ENCODE peak calls at places on chromosome 18, in nine cellular contexts. One of them, this sample, is unnamed.
A peak's percentile ranks its signal among the peaks of the same experiment; 100 is the strongest.

GRCh38 chr18:6731197-6731596 is 1.7 kb downstream of the ARHGAP28 start:
- DNase-seq in left ventricle myocardium inferior: no peak
- DNase-seq in MCF 10A: peak; percentile 79
- DNase-seq in hippocampal formation: no peak
- DNase-seq in bronchial epithelial cell: peak; percentile 71
- DNase-seq in activated naive CD4-positive, alpha-beta T cell: no peak
- DNase-seq in activated CD8-positive, alpha-beta memory T cell treated with anti-CD3 and anti-CD28 coated beads, Interleukin-2, amount 50 U/mL, for 4 hours: no peak
- DNase-seq in NCI-H1048: no peak
- DNase-seq in retina: no peak
- DNase-seq in this sample: no peak

GRCh38 chr18:25686960-25687520 is 335.1 kb upstream of the ZNF521 start:
- DNase-seq in bronchial epithelial cell: no peak
- DNase-seq in activated naive CD4-positive, alpha-beta T cell: no peak
- DNase-seq in hippocampal formation: no peak
- DNase-seq in activated CD8-positive, alpha-beta memory T cell treated with anti-CD3 and anti-CD28 coated beads, Interleukin-2, amount 50 U/mL, for 4 hours: no peak
- DNase-seq in retina: no peak
- DNase-seq in MCF 10A: no peak
- DNase-seq in NCI-H1048: no peak
- DNase-seq in left ventricle myocardium inferior: no peak
- DNase-seq in this sample: no peak

GRCh38 chr18:59983506-59983905 is 83.7 kb downstream of the PMAIP1 start:
- DNase-seq in retina: no peak
- DNase-seq in bronchial epithelial cell: no peak
- DNase-seq in left ventricle myocardium inferior: no peak
- DNase-seq in activated CD8-positive, alpha-beta memory T cell treated with anti-CD3 and anti-CD28 coated beads, Interleukin-2, amount 50 U/mL, for 4 hours: no peak
- DNase-seq in activated naive CD4-positive, alpha-beta T cell: no peak
- DNase-seq in hippocampal formation: no peak
- DNase-seq in NCI-H1048: no peak
- DNase-seq in MCF 10A: no peak
- DNase-seq in this sample: peak; percentile 37

GRCh38 chr18:10833656-10834055 is 307.8 kb downstream of the NAPG start:
- DNase-seq in MCF 10A: no peak
- DNase-seq in retina: no peak
- DNase-seq in NCI-H1048: no peak
- DNase-seq in left ventricle myocardium inferior: no peak
- DNase-seq in hippocampal formation: no peak
- DNase-seq in activated naive CD4-positive, alpha-beta T cell: no peak
- DNase-seq in activated CD8-positive, alpha-beta memory T cell treated with anti-CD3 and anti-CD28 coated beads, Interleukin-2, amount 50 U/mL, for 4 hours: no peak
- DNase-seq in bronchial epithelial cell: no peak
- DNase-seq in this sample: no peak

GRCh38 chr18:12885500-12885899 is 1.5 kb upstream of the PTPN2 start:
- DNase-seq in activated CD8-positive, alpha-beta memory T cell treated with anti-CD3 and anti-CD28 coated beads, Interleukin-2, amount 50 U/mL, for 4 hours: no peak
- DNase-seq in bronchial epithelial cell: no peak
- DNase-seq in left ventricle myocardium inferior: no peak
- DNase-seq in activated naive CD4-positive, alpha-beta T cell: no peak
- DNase-seq in hippocampal formation: no peak
- DNase-seq in retina: no peak
- DNase-seq in MCF 10A: no peak
- DNase-seq in NCI-H1048: no peak
- DNase-seq in this sample: no peak

GRCh38 chr18:69686861-69687260 is 260.8 kb downstream of the CD226 start:
- DNase-seq in hippocampal formation: no peak
- DNase-seq in retina: no peak
- DNase-seq in activated naive CD4-positive, alpha-beta T cell: no peak
- DNase-seq in NCI-H1048: no peak
- DNase-seq in bronchial epithelial cell: no peak
- DNase-seq in left ventricle myocardium inferior: no peak
- DNase-seq in activated CD8-positive, alpha-beta memory T cell treated with anti-CD3 and anti-CD28 coated beads, Interleukin-2, amount 50 U/mL, for 4 hours: no peak
- DNase-seq in MCF 10A: no peak
- DNase-seq in this sample: no peak

GRCh38 chr18:32072321-32072720 is 19.4 kb upstream of the RNF138 start:
- DNase-seq in activated naive CD4-positive, alpha-beta T cell: no peak
- DNase-seq in bronchial epithelial cell: peak; percentile 28
- DNase-seq in MCF 10A: peak; percentile 30
- DNase-seq in hippocampal formation: no peak
- DNase-seq in left ventricle myocardium inferior: no peak
- DNase-seq in activated CD8-positive, alpha-beta memory T cell treated with anti-CD3 and anti-CD28 coated beads, Interleukin-2, amount 50 U/mL, for 4 hours: no peak
- DNase-seq in NCI-H1048: no peak
- DNase-seq in retina: no peak
- DNase-seq in this sample: no peak

GRCh38 chr18:48893061-48893558 is 57.7 kb downstream of the SMAD7 start:
- DNase-seq in retina: no peak
- DNase-seq in left ventricle myocardium inferior: no peak
- DNase-seq in bronchial epithelial cell: no peak
- DNase-seq in activated naive CD4-positive, alpha-beta T cell: no peak
- DNase-seq in NCI-H1048: no peak
- DNase-seq in hippocampal formation: no peak
- DNase-seq in MCF 10A: no peak
- DNase-seq in activated CD8-positive, alpha-beta memory T cell treated with anti-CD3 and anti-CD28 coated beads, Interleukin-2, amount 50 U/mL, for 4 hours: no peak
- DNase-seq in this sample: peak; percentile 45

GRCh38 chr18:66562279-66562678 is 41.6 kb downstream of the CDH19 start:
- DNase-seq in activated naive CD4-positive, alpha-beta T cell: no peak
- DNase-seq in retina: no peak
- DNase-seq in hippocampal formation: no peak
- DNase-seq in left ventricle myocardium inferior: no peak
- DNase-seq in activated CD8-positive, alpha-beta memory T cell treated with anti-CD3 and anti-CD28 coated beads, Interleukin-2, amount 50 U/mL, for 4 hours: no peak
- DNase-seq in MCF 10A: no peak
- DNase-seq in bronchial epithelial cell: no peak
- DNase-seq in NCI-H1048: no peak
- DNase-seq in this sample: no peak

GRCh38 chr18:48186861-48187260 is 222.3 kb downstream of the ZBTB7C start:
- DNase-seq in activated naive CD4-positive, alpha-beta T cell: no peak
- DNase-seq in retina: peak; percentile 73
- DNase-seq in MCF 10A: no peak
- DNase-seq in hippocampal formation: no peak
- DNase-seq in activated CD8-positive, alpha-beta memory T cell treated with anti-CD3 and anti-CD28 coated beads, Interleukin-2, amount 50 U/mL, for 4 hours: no peak
- DNase-seq in left ventricle myocardium inferior: no peak
- DNase-seq in NCI-H1048: no peak
- DNase-seq in bronchial epithelial cell: no peak
- DNase-seq in this sample: no peak

GRCh38 chr18:56121669-56122068 is 516.7 kb downstream of the TXNL1 start:
- DNase-seq in left ventricle myocardium inferior: no peak
- DNase-seq in activated CD8-positive, alpha-beta memory T cell treated with anti-CD3 and anti-CD28 coated beads, Interleukin-2, amount 50 U/mL, for 4 hours: no peak
- DNase-seq in hippocampal formation: no peak
- DNase-seq in NCI-H1048: no peak
- DNase-seq in MCF 10A: no peak
- DNase-seq in retina: no peak
- DNase-seq in activated naive CD4-positive, alpha-beta T cell: no peak
- DNase-seq in bronchial epithelial cell: no peak
- DNase-seq in this sample: no peak

GRCh38 chr18:8825729-8826375 is 120.5 kb downstream of the MTCL1 start:
- DNase-seq in retina: no peak
- DNase-seq in hippocampal formation: no peak
- DNase-seq in bronchial epithelial cell: peak; percentile 29
- DNase-seq in activated CD8-positive, alpha-beta memory T cell treated with anti-CD3 and anti-CD28 coated beads, Interleukin-2, amount 50 U/mL, for 4 hours: no peak
- DNase-seq in NCI-H1048: no peak
- DNase-seq in activated naive CD4-positive, alpha-beta T cell: no peak
- DNase-seq in left ventricle myocardium inferior: no peak
- DNase-seq in MCF 10A: no peak
- DNase-seq in this sample: no peak

GRCh38 chr18:76394780-76395476 is 100.1 kb downstream of the ZNF516 start:
- DNase-seq in hippocampal formation: no peak
- DNase-seq in retina: no peak
- DNase-seq in bronchial epithelial cell: peak; percentile 87
- DNase-seq in activated naive CD4-positive, alpha-beta T cell: no peak
- DNase-seq in left ventricle myocardium inferior: no peak
- DNase-seq in NCI-H1048: no peak
- DNase-seq in MCF 10A: peak; percentile 69
- DNase-seq in activated CD8-positive, alpha-beta memory T cell treated with anti-CD3 and anti-CD28 coated beads, Interleukin-2, amount 50 U/mL, for 4 hours: no peak
- DNase-seq in this sample: no peak

This sample was measured in left lung.